ENCODE peak calls at places on chromosomes 11 and 22, in five cellular contexts. M, L, P, T and V are unnamed samples. For H3K27me3, the result is how much of the 10 kb centered on the place peaks cover.

GRCh38 chr11:26805001-26805400 is 83.1 kb upstream of the SLC5A12 start:
- DNase-seq in M (no peak), L (no peak), P (no peak), T (no peak), V (no peak)

GRCh38 chr11:118437736-118438125 is 1.4 kb downstream of the KMT2A start:
- DNase-seq in M (peak), L (no peak), P (peak), T (peak), V (no peak)

GRCh38 chr11:117836077-117836960 is 11.8 kb upstream of the FXYD2 start:
- DNase-seq in M (peak), L (no peak), P (no peak), T (no peak), V (peak)

GRCh38 chr11:65879622-65880021 is at the start of gene CTSW:
- DNase-seq in M (no peak), L (peak), P (no peak), T (peak), V (no peak)

GRCh38 chr11:78354741-78355705 is 62.6 kb downstream of the GAB2 start:
- DNase-seq in M (no peak), L (no peak), P (no peak), T (no peak), V (no peak)

GRCh38 chr11:47443028-47443700 is 5.8 kb downstream of the RAPSN start:
- DNase-seq in M (no peak), L (peak), P (no peak), T (no peak), V (peak)

GRCh38 chr11:20873054-20873453 is 203.7 kb downstream of the NELL1 start:
- DNase-seq in M (no peak), L (no peak), P (peak), T (no peak), V (peak)

GRCh38 chr11:68013611-68014156 is 3.6 kb downstream of the ALDH3B1 start:
- DNase-seq in M (no peak), L (no peak), P (no peak), T (no peak), V (no peak)

GRCh38 chr11:82631722-82632630 is 101.7 kb downstream of the FAM181B start:
- DNase-seq in M (no peak), L (no peak), P (no peak), T (no peak), V (no peak)

DNA sequence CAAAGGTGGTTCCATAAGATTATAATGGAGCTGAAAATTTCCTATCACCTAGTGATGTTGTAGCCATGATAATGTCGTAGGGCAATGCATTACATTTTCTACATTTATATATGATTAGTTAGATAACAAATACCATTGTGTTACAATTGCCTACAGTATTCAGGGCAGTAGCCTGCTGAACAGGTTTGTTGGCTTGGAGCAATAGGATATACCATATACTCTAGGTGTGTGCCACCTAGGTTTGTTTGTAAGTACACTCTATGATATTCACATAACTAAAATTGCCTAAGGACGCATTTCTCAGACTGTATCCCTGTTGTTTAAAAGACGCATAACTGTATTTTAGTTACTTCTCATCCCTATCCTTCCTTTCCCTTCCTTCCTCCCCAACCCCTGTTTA is 13.6 kb downstream of the PLEKHB1 start:
- DNase-seq in M (no peak), L (no peak), P (no peak), T (no peak), V (no peak)
- H3K27me3 ChIP-seq in M (under half), L (under half), P (under half), T (under half), V (under half)

GRCh38 chr11:116232364-116232801 is 540.4 kb downstream of the BUD13 start:
- DNase-seq in M (no peak), L (no peak), P (no peak), T (no peak), V (no peak)

GRCh38 chr11:116230453-116230852 is 542.3 kb downstream of the BUD13 start:
- DNase-seq in M (no peak), L (no peak), P (no peak), T (no peak), V (no peak)

GRCh38 chr11:116231540-116231939 is 541.2 kb downstream of the BUD13 start:
- DNase-seq in M (no peak), L (no peak), P (no peak), T (no peak), V (no peak)

GRCh38 chr11:116226731-116227130 is 546.1 kb downstream of the BUD13 start:
- DNase-seq in M (no peak), L (no peak), P (no peak), T (no peak), V (no peak)

GRCh38 chr11:116229581-116229980 is 543.2 kb downstream of the BUD13 start:
- DNase-seq in M (no peak), L (no peak), P (no peak), T (no peak), V (no peak)
- H3K27me3 ChIP-seq in M (under half), L (under half), P (under half), T (under half), V (under half)

GRCh38 chr11:134414036-134414731 is 2.1 kb upstream of the B3GAT1 start:
- DNase-seq in M (no peak), L (no peak), P (no peak), T (no peak), V (no peak)

GRCh38 chr11:134410766-134411165 is 1.3 kb downstream of the B3GAT1 start:
- DNase-seq in M (no peak), L (no peak), P (no peak), T (no peak), V (no peak)

GRCh38 chr11:134411887-134412507 is at the start of gene B3GAT1:
- DNase-seq in M (no peak), L (no peak), P (no peak), T (no peak), V (no peak)

GRCh38 chr11:134413334-134414035 is 1.4 kb upstream of the B3GAT1 start:
- DNase-seq in M (no peak), L (no peak), P (no peak), T (no peak), V (no peak)

GRCh38 chr11:134412508-134413333 is 679 bp upstream of the B3GAT1 start:
- DNase-seq in M (no peak), L (no peak), P (no peak), T (no peak), V (no peak)
- H3K27me3 ChIP-seq in M (under half), L (under half), P (under half), T (under half), V (under half)

GRCh38 chr22:22754268-22754657 is 109.8 kb downstream of the GGTLC2 start:
- DNase-seq in M (no peak), L (no peak), P (no peak), T (no peak), V (no peak)

GRCh38 chr22:22751043-22751603 is 106.7 kb downstream of the GGTLC2 start:
- DNase-seq in M (no peak), L (no peak), P (no peak), T (no peak), V (no peak)

GRCh38 chr22:22753526-22754267 is 109.3 kb downstream of the GGTLC2 start:
- DNase-seq in M (peak), L (no peak), P (peak), T (peak), V (peak)

GRCh38 chr22:22752199-22752555 is 107.8 kb downstream of the GGTLC2 start:
- DNase-seq in M (no peak), L (no peak), P (no peak), T (no peak), V (no peak)

GRCh38 chr22:22752556-22753477 is 108.4 kb downstream of the GGTLC2 start:
- DNase-seq in M (no peak), L (no peak), P (no peak), T (peak), V (peak)
- H3K27me3 ChIP-seq in M (under half), L (under half), P (under half), T (under half), V (under half)

DNA sequence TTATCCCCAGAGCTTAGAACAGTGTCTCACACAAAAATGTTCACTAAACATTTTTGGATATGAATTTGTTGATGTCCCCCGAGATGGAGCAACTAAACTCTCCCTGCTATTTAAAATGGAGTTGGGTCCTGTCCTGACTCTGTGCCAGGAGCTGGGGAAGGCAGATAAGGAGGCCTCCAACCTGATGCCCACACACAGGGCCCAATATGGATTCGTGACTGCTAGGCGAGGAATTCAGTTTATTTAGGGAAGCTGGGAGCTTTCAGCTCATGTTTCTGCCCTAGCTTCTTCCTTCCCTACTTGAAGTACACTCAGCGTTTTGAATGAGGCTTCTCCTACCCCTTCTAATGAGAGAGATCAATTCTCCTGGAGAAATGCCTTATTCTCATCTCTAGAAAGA is 373.0 kb upstream of the LARGE1 start:
- DNase-seq in M (no peak), L (no peak), P (no peak), T (no peak), V (no peak)
- H3K27me3 ChIP-seq in M (under half), L (under half), P (under half), T (under half), V (under half)

GRCh38 chr22:36613958-36614357 is 85.0 kb upstream of the EIF3D start:
- DNase-seq in M (no peak), L (no peak), P (no peak), T (no peak), V (no peak)

GRCh38 chr22:36612458-36612857 is 83.5 kb upstream of the EIF3D start:
- DNase-seq in M (no peak), L (no peak), P (no peak), T (no peak), V (no peak)

GRCh38 chr22:36619797-36620390 is 83.7 kb downstream of the CACNG2 start:
- DNase-seq in M (no peak), L (no peak), P (peak), T (no peak), V (no peak)

GRCh38 chr22:36617694-36618522 is 85.6 kb downstream of the CACNG2 start:
- DNase-seq in M (no peak), L (no peak), P (no peak), T (no peak), V (no peak)

GRCh38 chr22:36616682-36617081 is 86.9 kb downstream of the CACNG2 start:
- DNase-seq in M (no peak), L (no peak), P (no peak), T (no peak), V (no peak)
- H3K27me3 ChIP-seq in M (under half), L (under half), P (under half), T (under half), V (under half)

DNA sequence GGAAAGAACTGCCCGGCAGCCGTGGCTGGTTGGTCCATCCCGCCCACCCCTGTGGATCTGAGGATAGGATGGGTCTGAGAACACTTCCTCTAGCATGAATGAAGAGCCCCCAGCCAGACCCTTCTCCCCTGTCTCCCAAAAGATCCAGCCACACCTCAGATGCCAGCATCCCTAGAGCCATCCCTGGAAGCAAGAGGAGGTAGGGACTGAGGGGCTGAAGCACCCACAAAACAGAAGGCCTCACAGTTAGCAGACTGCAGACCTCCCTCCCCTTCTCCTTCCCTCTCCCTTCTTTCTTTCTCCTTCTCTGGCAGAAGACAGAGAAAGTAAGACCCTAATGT is 1.7 kb downstream of the NRXN2 start:
- DNase-seq in M (no peak), L (no peak), P (no peak), T (no peak), V (no peak)
- H3K27me3 ChIP-seq in M (under half), L (under half), P (under half), T (under half), V (under half)